ENCODE peak calls at places on chromosomes 5 and 9, in five cellular contexts. P, H, S, Z and J are unnamed samples. For H3K36me3, the result is how much of the 10 kb centered on the place peaks cover.

GRCh38 chr5:145778144-145778900 is 56.8 kb downstream of the PRELID2 start:
- DNase-seq in P (no peak), H (no peak), S (no peak), Z (no peak), J (peak)

GRCh38 chr5:176875783-176876505 is 23.2 kb downstream of the HK3 start:
- DNase-seq in P (no peak), H (no peak), S (no peak), Z (no peak), J (no peak)

GRCh38 chr5:96601811-96602244 is 60.3 kb upstream of the CAST start:
- DNase-seq in P (peak), H (peak), S (peak), Z (peak), J (no peak)

GRCh38 chr5:150121448-150122157 is 34.0 kb downstream of the PDGFRB start:
- DNase-seq in P (no peak), H (no peak), S (no peak), Z (no peak), J (no peak)

GRCh38 chr5:17326600-17327037 is 109.2 kb downstream of the BASP1 start:
- DNase-seq in P (no peak), H (no peak), S (no peak), Z (no peak), J (no peak)

GRCh38 chr5:36644727-36645126 is 38.3 kb downstream of the SLC1A3 start:
- DNase-seq in P (no peak), H (no peak), S (no peak), Z (no peak), J (no peak)

GRCh38 chr9:14585730-14586473 is 107.3 kb downstream of the ZDHHC21 start:
- DNase-seq in P (no peak), H (no peak), S (no peak), Z (peak), J (no peak)

GRCh38 chr9:97811534-97812246 is 41.3 kb upstream of the FOXE1 start:
- DNase-seq in P (no peak), H (peak), S (no peak), Z (no peak), J (no peak)

GRCh38 chr9:126809068-126809467 is 4.2 kb downstream of the ZBTB43 start:
- DNase-seq in P (no peak), H (no peak), S (no peak), Z (no peak), J (peak)

GRCh38 chr9:127497656-127498290 is 46.5 kb downstream of the LRSAM1 start:
- DNase-seq in P (no peak), H (no peak), S (no peak), Z (no peak), J (no peak)

GRCh38 chr9:129010267-129010975 is 17.7 kb downstream of the SH3GLB2 start:
- DNase-seq in P (no peak), H (no peak), S (no peak), Z (no peak), J (peak)

GRCh38 chr9:87896891-87897290 is 14.2 kb downstream of the SPATA31E1 start:
- DNase-seq in P (no peak), H (no peak), S (no peak), Z (no peak), J (no peak)

GRCh38 chr9:92266486-92266885 is 27.0 kb downstream of the IARS1 start:
- DNase-seq in P (no peak), H (peak), S (no peak), Z (no peak), J (no peak)

GRCh38 chr9:92270511-92270910 is 23.0 kb downstream of the IARS1 start:
- DNase-seq in P (no peak), H (no peak), S (no peak), Z (no peak), J (no peak)

GRCh38 chr9:92263131-92263530 is 30.4 kb downstream of the IARS1 start:
- DNase-seq in P (no peak), H (peak), S (no peak), Z (no peak), J (no peak)

GRCh38 chr9:92265159-92265558 is 28.3 kb downstream of the IARS1 start:
- DNase-seq in P (no peak), H (no peak), S (no peak), Z (no peak), J (no peak)
- H3K36me3 ChIP-seq in P (half or more), H (half or more), S (half or more), Z (under half), J (half or more)

GRCh38 chr5:138778234-138778633 is 25.0 kb downstream of the CTNNA1 start:
- DNase-seq in P (no peak), H (no peak), S (no peak), Z (no peak), J (no peak)
- H3K36me3 ChIP-seq in P (under half), H (half or more), S (under half), Z (under half), J (under half)

GRCh38 chr9:137760426-137760825 is 117.2 kb upstream of the CACNA1B start:
- DNase-seq in P (no peak), H (no peak), S (no peak), Z (no peak), J (no peak)

GRCh38 chr9:137763271-137763955 is 114.2 kb upstream of the CACNA1B start:
- DNase-seq in P (no peak), H (no peak), S (no peak), Z (no peak), J (peak)

GRCh38 chr9:137761032-137761431 is 116.5 kb upstream of the CACNA1B start:
- DNase-seq in P (no peak), H (no peak), S (no peak), Z (no peak), J (no peak)

GRCh38 chr9:137762414-137763061 is 115.0 kb upstream of the CACNA1B start:
- DNase-seq in P (no peak), H (no peak), S (no peak), Z (no peak), J (no peak)

GRCh38 chr9:137761793-137762192 is 115.8 kb upstream of the CACNA1B start:
- DNase-seq in P (no peak), H (no peak), S (no peak), Z (no peak), J (peak)
- H3K36me3 ChIP-seq in P (half or more), H (half or more), S (under half), Z (under half), J (half or more)

DNA sequence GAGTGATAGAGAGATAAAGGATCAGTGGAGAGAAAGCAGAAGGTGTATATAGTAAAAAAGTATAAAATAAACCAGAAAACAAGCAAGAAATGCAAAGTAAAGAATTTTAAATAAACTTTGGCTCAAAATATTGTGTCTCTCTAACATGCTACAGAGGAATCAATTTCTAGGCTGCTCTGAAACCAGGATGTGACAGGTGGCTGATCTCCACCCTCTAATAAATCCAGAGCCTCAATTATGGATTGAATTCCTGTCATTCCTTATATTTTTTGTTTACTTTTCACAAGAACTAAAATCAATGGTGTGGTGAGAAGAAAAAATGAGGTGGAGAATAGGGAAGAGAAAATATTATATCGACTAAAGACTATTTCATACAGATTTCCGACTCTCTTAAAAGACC is 965.1 kb upstream of the SEMA6A start:
- DNase-seq in P (no peak), H (no peak), S (no peak), Z (no peak), J (no peak)
- H3K36me3 ChIP-seq in P (under half), H (under half), S (under half), Z (under half), J (under half)

GRCh38 chr5:179902763-179903158 is 4.9 kb downstream of the TBC1D9B start:
- DNase-seq in P (no peak), H (no peak), S (no peak), Z (no peak), J (peak)

GRCh38 chr5:179901462-179901861 is 6.2 kb downstream of the TBC1D9B start:
- DNase-seq in P (no peak), H (no peak), S (no peak), Z (no peak), J (no peak)

GRCh38 chr5:179901915-179902762 is 5.6 kb downstream of the TBC1D9B start:
- DNase-seq in P (no peak), H (no peak), S (no peak), Z (no peak), J (no peak)

GRCh38 chr5:179900206-179900605 is 7.5 kb downstream of the TBC1D9B start:
- DNase-seq in P (no peak), H (no peak), S (no peak), Z (no peak), J (no peak)

GRCh38 chr5:179900707-179901106 is 7.0 kb downstream of the TBC1D9B start:
- DNase-seq in P (no peak), H (no peak), S (no peak), Z (no peak), J (no peak)
- H3K36me3 ChIP-seq in P (half or more), H (half or more), S (under half), Z (under half), J (half or more)

DNA sequence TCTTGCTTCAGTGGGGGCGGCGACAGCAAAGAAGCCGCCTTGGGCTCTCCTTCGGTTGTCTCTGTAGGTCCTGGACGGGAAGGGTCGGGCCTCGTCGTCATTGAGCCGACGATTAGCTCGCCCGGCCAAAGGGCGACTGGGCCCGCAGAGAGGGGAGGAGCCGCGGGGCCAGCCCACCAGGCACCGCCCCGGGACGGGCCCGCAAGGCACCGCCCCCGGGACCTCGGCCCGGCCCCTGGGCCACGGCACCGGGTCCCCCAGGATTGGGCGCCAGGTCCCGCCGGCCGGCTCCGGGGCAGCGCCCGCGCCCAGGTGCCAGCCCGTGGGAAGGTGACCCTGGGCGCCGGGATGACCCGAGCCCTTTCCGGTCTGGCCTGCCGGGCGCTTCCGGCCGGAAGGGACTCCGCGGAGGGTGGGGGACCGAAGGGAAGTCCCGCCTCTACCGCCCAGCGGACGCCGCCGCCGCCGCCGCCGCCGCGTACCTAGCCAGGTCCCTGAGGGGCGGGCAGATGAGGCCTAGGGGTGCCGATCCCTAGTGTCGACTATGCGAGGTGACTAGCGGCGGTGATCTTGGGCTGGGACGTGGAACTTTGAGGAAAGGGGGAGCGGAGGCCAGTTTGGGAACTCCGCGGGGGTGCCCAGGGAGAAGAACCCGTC is at the start of the genes GBA2 and RGP1:
- DNase-seq in P (peak), H (peak), S (peak), Z (peak), J (peak)
- H3K36me3 ChIP-seq in P (under half), H (under half), S (under half), Z (under half), J (under half)

GRCh38 chr5:138180183-138180782 is 1.4 kb downstream of the KIF20A start:
- DNase-seq in P (no peak), H (no peak), S (peak), Z (peak), J (no peak)
- H3K36me3 ChIP-seq in P (under half), H (half or more), S (under half), Z (under half), J (under half)